ENCODE peak calls at places on chromosome 16, in six cellular contexts. X, Q, G, T, H and K are unnamed samples.
A peak's percentile ranks its signal among the peaks of the same experiment; 100 is the strongest.

GRCh38 chr16:53504161-53504663 is 1.2 kb upstream of the AKTIP start:
- DNase-seq in Q (peak; percentile 71), X (peak; percentile 83), G (peak; percentile 31), H (peak; percentile 45), T (no peak), K (no peak)

GRCh38 chr16:883340-883739 is 82.8 kb upstream of the GNG13 start:
- DNase-seq in H (no peak), G (no peak), Q (no peak), X (no peak), T (no peak), K (no peak)

GRCh38 chr16:71956500-71956899 is 43.7 kb downstream of the PKD1L3 start:
- DNase-seq in G (no peak), T (no peak), Q (no peak), H (no peak), X (peak; percentile 27), K (no peak)

GRCh38 chr16:90046122-90046970 is 27.1 kb upstream of the DBNDD1 start:
- DNase-seq in X (no peak), Q (no peak), H (no peak), G (peak; percentile 93), T (no peak), K (no peak)

GRCh38 chr16:55279598-55279997 is 44.4 kb upstream of the IRX6 start:
- DNase-seq in H (no peak), Q (no peak), X (no peak), T (no peak), G (no peak), K (no peak)

GRCh38 chr16:85936761-85937343 is 37.9 kb downstream of the IRF8 start:
- DNase-seq in X (peak; percentile 18), T (no peak), Q (no peak), G (no peak), H (no peak), K (no peak)

GRCh38 chr16:88130016-88130415 is 178.8 kb downstream of the BANP start:
- DNase-seq in Q (no peak), H (no peak), G (no peak), T (no peak), X (no peak), K (no peak)

GRCh38 chr16:85313541-85314208 is 201.4 kb upstream of the CIBAR2 start:
- DNase-seq in T (no peak), H (no peak), Q (no peak), X (peak; percentile 31), G (no peak), K (no peak)

GRCh38 chr16:25950586-25951201 is 258.9 kb downstream of the HS3ST4 start:
- DNase-seq in T (no peak), H (no peak), X (no peak), G (peak; percentile 93), Q (no peak), K (no peak)

GRCh38 chr16:46950009-46950408 is 23.5 kb downstream of the DNAJA2 start:
- DNase-seq in H (no peak), T (no peak), Q (no peak), X (no peak), G (no peak), K (no peak)